ENCODE peak calls at places on chromosomes 13 and 19, in four cellular contexts. S, Q, T and L are unnamed samples.

GRCh38 chr19:47765522-47766358 is 12.8 kb upstream of the SELENOW start:
- DNase-seq in S (peak; percentile 70), Q (peak; percentile 87), T (peak; percentile 61), L (no peak)

GRCh38 chr19:2691951-2692350 is 10.5 kb downstream of the GNG7 start:
- DNase-seq in S (no peak), Q (no peak), T (no peak), L (no peak)

GRCh38 chr19:49042177-49042576 is 1.5 kb upstream of the CGB5 start:
- DNase-seq in S (no peak), Q (no peak), T (no peak), L (no peak)

GRCh38 chr19:1027953-1028902 is 1.8 kb downstream of the CNN2 start:
- DNase-seq in S (peak; percentile 85), Q (peak; percentile 94), T (peak; percentile 83), L (no peak)

GRCh38 chr13:112092453-112092852 is 25.5 kb downstream of the SOX1 start:
- DNase-seq in S (no peak), Q (no peak), T (no peak), L (no peak)

GRCh38 chr13:50370303-50370950 is 355.2 kb downstream of the KCNRG start:
- DNase-seq in S (no peak), Q (no peak), T (no peak), L (no peak)

GRCh38 chr13:46906440-46906839 is 9.6 kb upstream of the HTR2A start:
- DNase-seq in S (no peak), Q (no peak), T (no peak), L (no peak)

GRCh38 chr13:110907951-110908898 is 6.6 kb downstream of the ANKRD10 start:
- DNase-seq in S (peak; percentile 73), Q (no peak), T (no peak), L (peak; percentile 94)

GRCh38 chr19:53254451-53255341 is at the start of gene ZNF677:
- DNase-seq in S (no peak), Q (peak; percentile 95), T (peak; percentile 93), L (peak; percentile 90)

GRCh38 chr19:6772028-6772865 is at the start of gene VAV1:
- DNase-seq in S (no peak), Q (peak; percentile 93), T (no peak), L (no peak)

GRCh38 chr13:111914241-111915103 is 152.5 kb upstream of the SOX1 start:
- DNase-seq in S (no peak), Q (no peak), T (no peak), L (no peak)

GRCh38 chr19:4622695-4623421 is 16.5 kb upstream of the TNFAIP8L1 start:
- DNase-seq in S (peak; percentile 56), Q (no peak), T (no peak), L (no peak)

GRCh38 chr19:33557720-33558119 is 36.1 kb upstream of the PEPD start:
- DNase-seq in S (no peak), Q (no peak), T (no peak), L (no peak)

GRCh38 chr13:77143325-77143907 is 116.5 kb upstream of the FBXL3 start:
- DNase-seq in S (no peak), Q (no peak), T (no peak), L (no peak)

GRCh38 chr13:29908411-29908810 is 58.0 kb upstream of the UBL3 start:
- DNase-seq in S (no peak), Q (no peak), T (no peak), L (no peak)

GRCh38 chr13:75871059-75871458 is 234.9 kb downstream of the LMO7 start:
- DNase-seq in S (no peak), Q (no peak), T (no peak), L (no peak)

GRCh38 chr13:113796948-113797676 is 38.1 kb downstream of the TMEM255B start:
- DNase-seq in S (peak; percentile 21), Q (peak; percentile 77), T (no peak), L (no peak)

GRCh38 chr13:44919103-44919804 is 70.0 kb downstream of the NUFIP1 start:
- DNase-seq in S (no peak), Q (no peak), T (no peak), L (no peak)

GRCh38 chr13:44915962-44916361 is 73.3 kb downstream of the NUFIP1 start:
- DNase-seq in S (no peak), Q (no peak), T (no peak), L (no peak)

GRCh38 chr13:44920013-44920412 is 69.3 kb downstream of the NUFIP1 start:
- DNase-seq in S (no peak), Q (no peak), T (no peak), L (no peak)

GRCh38 chr13:44918323-44919102 is 70.8 kb downstream of the NUFIP1 start:
- DNase-seq in S (peak; percentile 96), Q (peak; percentile 96), T (peak; percentile 89), L (peak; percentile 84)

GRCh38 chr13:44917589-44918322 is 71.5 kb downstream of the NUFIP1 start:
- DNase-seq in S (peak; percentile 97), Q (peak; percentile 94), T (peak; percentile 98), L (peak; percentile 92)
- TF ChIP-seq CTCF in S (peak; percentile 40), Q (peak; percentile 80), T (peak; percentile 84), L (no peak)

DNA sequence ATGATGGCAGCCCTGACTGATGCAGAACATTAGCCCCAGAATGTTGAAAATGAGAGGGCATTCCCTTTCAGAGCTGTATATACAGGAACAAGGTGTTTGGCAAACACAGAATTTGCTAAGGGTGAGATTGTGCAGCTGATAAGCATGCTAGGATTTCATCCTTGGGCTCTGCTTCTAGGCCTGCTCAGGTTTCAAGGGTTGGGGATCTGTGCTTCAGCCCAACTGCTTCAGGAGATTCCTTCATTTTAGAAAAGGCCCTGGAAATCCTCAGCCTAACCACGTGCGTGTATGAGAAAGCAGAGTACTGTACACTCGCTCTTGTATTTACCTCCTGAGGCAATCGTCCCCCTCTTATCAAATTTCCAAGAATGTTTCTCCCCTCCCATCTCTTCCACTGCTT is 291.6 kb upstream of the ARGLU1 start:
- DNase-seq in S (peak; percentile 75), Q (no peak), T (no peak), L (no peak)
- H3K4me1 ChIP-seq in S (peaks cover 44% of the 10 kb centered on the region), Q (peaks cover 3% of the 10 kb centered on the region), T (no peaks in the 10 kb centered on the region), L (no peaks in the 10 kb centered on the region)

GRCh38 chr13:33194820-33195692 is 90.5 kb downstream of the STARD13 start:
- DNase-seq in S (no peak), Q (no peak), T (peak; percentile 43), L (no peak)
- H3K4me3 ChIP-seq in S (no peak overlapping the region), Q (no peak overlapping the region), T (no peak overlapping the region), L (no peak overlapping the region)

DNA sequence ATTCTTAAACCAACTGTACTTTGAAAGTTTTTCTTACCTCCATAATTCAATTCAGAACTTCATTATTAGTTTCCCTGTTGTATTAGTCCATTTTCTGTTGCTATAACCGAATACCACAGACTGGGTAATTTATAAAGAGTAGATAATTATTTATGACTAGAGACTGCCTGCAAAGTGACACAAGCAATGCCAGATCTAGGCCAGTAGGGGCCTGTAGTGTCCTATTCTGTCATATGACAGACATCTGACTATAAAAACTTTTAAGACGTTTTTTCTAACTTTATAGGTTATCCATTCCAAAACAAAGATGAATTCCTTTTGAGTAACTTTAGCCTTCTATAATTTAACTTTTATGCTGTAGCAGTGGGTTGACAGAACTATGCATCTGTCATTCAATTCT is 2783.8 kb downstream of the PCDH9 start:
- DNase-seq in S (no peak), Q (no peak), T (no peak), L (no peak)
- TF ChIP-seq CTCF in S (peak; percentile 76), Q (no peak), T (no peak), L (peak; percentile 54)